ENCODE peak calls at places on chromosomes 2 and 18, in five cellular contexts. One of them, this sample, is unnamed.

GRCh38 chr2:67954125-67954748 is 108.6 kb downstream of the C1D start:
- DNase-seq in NCI-H460: no peak
- DNase-seq in psoas muscle: no peak
- DNase-seq in islet precursor cell: no peak
- DNase-seq in skeletal muscle cell: no peak
- DNase-seq in this sample: no peak

GRCh38 chr2:46980786-46981583 is 65.4 kb upstream of the MCFD2 start:
- DNase-seq in skeletal muscle cell: no peak
- DNase-seq in NCI-H460: no peak
- DNase-seq in islet precursor cell: no peak
- DNase-seq in psoas muscle: no peak
- DNase-seq in this sample: no peak

GRCh38 chr18:8657873-8658521 is 47.4 kb upstream of the MTCL1 start:
- DNase-seq in islet precursor cell: no peak
- DNase-seq in skeletal muscle cell: no peak
- DNase-seq in psoas muscle: no peak
- DNase-seq in NCI-H460: no peak
- DNase-seq in this sample: no peak

GRCh38 chr2:152693033-152693432 is 24.2 kb downstream of the PRPF40A start:
- DNase-seq in psoas muscle: no peak
- DNase-seq in skeletal muscle cell: no peak
- DNase-seq in NCI-H460: no peak
- DNase-seq in islet precursor cell: no peak
- DNase-seq in this sample: no peak

GRCh38 chr2:98453531-98453930 is 8.9 kb downstream of the INPP4A start:
- DNase-seq in NCI-H460: no peak
- DNase-seq in skeletal muscle cell: no peak
- DNase-seq in islet precursor cell: no peak
- DNase-seq in psoas muscle: no peak
- DNase-seq in this sample: no peak

GRCh38 chr2:190679813-190680591 is 31.1 kb downstream of the NAB1 start:
- DNase-seq in islet precursor cell: peak; percentile 97
- DNase-seq in psoas muscle: peak; percentile 33
- DNase-seq in skeletal muscle cell: no peak
- DNase-seq in NCI-H460: peak; percentile 94
- DNase-seq in this sample: peak; percentile 26

GRCh38 chr2:237380768-237381167 is 33.2 kb downstream of the COL6A3 start:
- DNase-seq in NCI-H460: no peak
- DNase-seq in skeletal muscle cell: no peak
- DNase-seq in psoas muscle: no peak
- DNase-seq in islet precursor cell: no peak
- DNase-seq in this sample: no peak

GRCh38 chr2:64609229-64609994 is 44.3 kb downstream of the SERTAD2 start:
- DNase-seq in islet precursor cell: peak; percentile 77
- DNase-seq in NCI-H460: peak; percentile 33
- DNase-seq in psoas muscle: peak; percentile 66
- DNase-seq in skeletal muscle cell: no peak
- DNase-seq in this sample: no peak

GRCh38 chr2:105497094-105497493 is 98.2 kb upstream of the FHL2 start:
- DNase-seq in psoas muscle: no peak
- DNase-seq in NCI-H460: no peak
- DNase-seq in skeletal muscle cell: no peak
- DNase-seq in islet precursor cell: no peak
- DNase-seq in this sample: no peak

GRCh38 chr2:229740279-229740678 is 25.9 kb upstream of the DNER start:
- DNase-seq in psoas muscle: no peak
- DNase-seq in islet precursor cell: no peak
- DNase-seq in NCI-H460: no peak
- DNase-seq in skeletal muscle cell: no peak
- DNase-seq in this sample: no peak

GRCh38 chr18:32879497-32879896 is 106.7 kb upstream of the KLHL14 start:
- DNase-seq in psoas muscle: no peak
- DNase-seq in islet precursor cell: no peak
- DNase-seq in skeletal muscle cell: no peak
- DNase-seq in NCI-H460: no peak
- DNase-seq in this sample: no peak

GRCh38 chr18:44290366-44290855 is 390.3 kb upstream of the SETBP1 start:
- DNase-seq in psoas muscle: no peak
- DNase-seq in skeletal muscle cell: no peak
- DNase-seq in NCI-H460: no peak
- DNase-seq in islet precursor cell: no peak
- DNase-seq in this sample: no peak

GRCh38 chr2:140274891-140275290 is 1494.7 kb upstream of the NXPH2 start:
- DNase-seq in skeletal muscle cell: no peak
- DNase-seq in NCI-H460: no peak
- DNase-seq in psoas muscle: no peak
- DNase-seq in islet precursor cell: no peak
- DNase-seq in this sample: no peak

GRCh38 chr2:217798191-217798590 is 204.6 kb downstream of the TNS1 start:
- DNase-seq in islet precursor cell: no peak
- DNase-seq in NCI-H460: no peak
- DNase-seq in skeletal muscle cell: no peak
- DNase-seq in psoas muscle: no peak
- DNase-seq in this sample: no peak

GRCh38 chr2:140604788-140605187 is 1526.0 kb downstream of the LRP1B start:
- DNase-seq in islet precursor cell: no peak
- DNase-seq in psoas muscle: no peak
- DNase-seq in NCI-H460: no peak
- DNase-seq in skeletal muscle cell: no peak
- DNase-seq in this sample: no peak

GRCh38 chr2:1744446-1745170 is at the start of gene PXDN:
- DNase-seq in psoas muscle: peak; percentile 79
- DNase-seq in islet precursor cell: peak; percentile 50
- DNase-seq in NCI-H460: no peak
- DNase-seq in skeletal muscle cell: no peak
- DNase-seq in this sample: no peak

GRCh38 chr2:238908960-238909951 is 61.4 kb downstream of the TWIST2 start:
- DNase-seq in islet precursor cell: no peak
- DNase-seq in NCI-H460: no peak
- DNase-seq in psoas muscle: peak; percentile 57
- DNase-seq in skeletal muscle cell: peak; percentile 66
- DNase-seq in this sample: no peak

GRCh38 chr2:165572155-165572554 is 102.7 kb downstream of the CSRNP3 start:
- DNase-seq in psoas muscle: no peak
- DNase-seq in NCI-H460: no peak
- DNase-seq in islet precursor cell: no peak
- DNase-seq in skeletal muscle cell: no peak
- DNase-seq in this sample: no peak

GRCh38 chr2:12702661-12703121 is 14.0 kb upstream of the TRIB2 start:
- DNase-seq in islet precursor cell: no peak
- DNase-seq in NCI-H460: no peak
- DNase-seq in psoas muscle: no peak
- DNase-seq in skeletal muscle cell: peak; percentile 79
- DNase-seq in this sample: peak; percentile 84

GRCh38 chr2:184498936-184499335 is 99.4 kb upstream of the ZNF804A start:
- DNase-seq in islet precursor cell: no peak
- DNase-seq in psoas muscle: no peak
- DNase-seq in NCI-H460: no peak
- DNase-seq in skeletal muscle cell: no peak
- DNase-seq in this sample: no peak

GRCh38 chr2:157107460-157107859 is 150.0 kb upstream of the GALNT5 start:
- DNase-seq in skeletal muscle cell: no peak
- DNase-seq in psoas muscle: no peak
- DNase-seq in islet precursor cell: no peak
- DNase-seq in NCI-H460: no peak
- DNase-seq in this sample: no peak

GRCh38 chr2:32061973-32062861 is 1.1 kb upstream of the SPAST start:
- DNase-seq in psoas muscle: peak; percentile 40
- DNase-seq in islet precursor cell: peak; percentile 79
- DNase-seq in skeletal muscle cell: peak; percentile 38
- DNase-seq in NCI-H460: no peak
- DNase-seq in this sample: no peak

GRCh38 chr2:189267491-189267890 is 87.9 kb upstream of the COL5A2 start:
- DNase-seq in skeletal muscle cell: no peak
- DNase-seq in islet precursor cell: no peak
- DNase-seq in NCI-H460: no peak
- DNase-seq in psoas muscle: no peak
- DNase-seq in this sample: no peak

GRCh38 chr2:37653805-37654378 is 17.6 kb downstream of the CDC42EP3 start:
- DNase-seq in islet precursor cell: no peak
- DNase-seq in psoas muscle: peak; percentile 73
- DNase-seq in skeletal muscle cell: no peak
- DNase-seq in NCI-H460: no peak
- DNase-seq in this sample: no peak

GRCh38 chr2:226791056-226791486 is 8.5 kb downstream of the IRS1 start:
- DNase-seq in skeletal muscle cell: no peak
- DNase-seq in psoas muscle: no peak
- DNase-seq in islet precursor cell: peak; percentile 66
- DNase-seq in NCI-H460: no peak
- DNase-seq in this sample: no peak

GRCh38 chr2:199602271-199602895 is 144.6 kb upstream of the SATB2 start:
- DNase-seq in islet precursor cell: peak; percentile 77
- DNase-seq in skeletal muscle cell: no peak
- DNase-seq in NCI-H460: peak; percentile 18
- DNase-seq in psoas muscle: no peak
- DNase-seq in this sample: no peak

GRCh38 chr2:100819365-100820345 is at the start of gene NPAS2:
- DNase-seq in psoas muscle: peak; percentile 43
- DNase-seq in islet precursor cell: peak; percentile 69
- DNase-seq in skeletal muscle cell: no peak
- DNase-seq in NCI-H460: peak; percentile 36
- DNase-seq in this sample: no peak

GRCh38 chr2:101063753-101064502 is 61.8 kb downstream of the RPL31 start:
- DNase-seq in psoas muscle: no peak
- DNase-seq in NCI-H460: peak; percentile 77
- DNase-seq in islet precursor cell: no peak
- DNase-seq in skeletal muscle cell: no peak
- DNase-seq in this sample: no peak

GRCh38 chr2:37555457-37555856 is 116.0 kb downstream of the CDC42EP3 start:
- DNase-seq in skeletal muscle cell: no peak
- DNase-seq in NCI-H460: no peak
- DNase-seq in psoas muscle: no peak
- DNase-seq in islet precursor cell: no peak
- DNase-seq in this sample: no peak